ENCODE peak calls at places on chromosomes 11 and 22, in four cellular contexts. K is CD8-positive, alpha-beta T cell; V is IMR-90; W is neural progenitor cell. G is an unnamed sample. For H3K27me3, the result is how much of the 10 kb centered on the place peaks cover.

GRCh38 chr22:25054943-25055511 is 102.5 kb downstream of the KIAA1671 start:
- DNase-seq in K (peak), V (no peak), W (no peak), G (no peak)

GRCh38 chr11:12271826-12272366 is 105.5 kb upstream of the PARVA start:
- DNase-seq in K (no peak), V (no peak), W (no peak), G (no peak)

GRCh38 chr22:29298641-29299040 is 7.8 kb upstream of the GAS2L1 start:
- DNase-seq in K (no peak), V (no peak), W (no peak), G (peak)

GRCh38 chr11:65439331-65440181 is 17.0 kb downstream of the NEAT1 start:
- DNase-seq in K (no peak), V (peak), W (no peak), G (no peak)

GRCh38 chr22:43862074-43862881 is at the start of gene SULT4A1:
- DNase-seq in K (no peak), V (peak), W (peak), G (no peak)

GRCh38 chr22:26527167-26527566 is 14.9 kb upstream of the TFIP11 start:
- DNase-seq in K (no peak), V (no peak), W (no peak), G (no peak)

GRCh38 chr22:19181786-19182471 is 3.4 kb upstream of the SLC25A1 start:
- DNase-seq in K (no peak), V (no peak), W (no peak), G (no peak)

GRCh38 chr22:32325416-32325801 is 32.3 kb upstream of the RFPL3 start:
- DNase-seq in K (peak), V (no peak), W (no peak), G (peak)

GRCh38 chr11:655036-655726 is 18.1 kb downstream of the DRD4 start:
- DNase-seq in K (no peak), V (no peak), W (no peak), G (no peak)

GRCh38 chr22:37098976-37099577 is 10.4 kb downstream of the TMPRSS6 start:
- DNase-seq in K (no peak), V (no peak), W (peak), G (no peak)

GRCh38 chr22:42560781-42561180 is 7.0 kb downstream of the SERHL2 start:
- DNase-seq in K (no peak), V (no peak), W (peak), G (no peak)

GRCh38 chr22:19105867-19106802 is 16.1 kb downstream of the DGCR2 start:
- DNase-seq in K (peak), V (no peak), W (peak), G (no peak)

GRCh38 chr11:109059402-109059801 is 362.6 kb upstream of the C11orf87 start:
- DNase-seq in K (no peak), V (no peak), W (no peak), G (no peak)

GRCh38 chr11:75759832-75760231 is 8.7 kb upstream of the DGAT2 start:
- DNase-seq in K (no peak), V (no peak), W (no peak), G (no peak)

GRCh38 chr11:74487875-74488274 is 5.6 kb downstream of the LIPT2 start:
- DNase-seq in K (no peak), V (no peak), W (peak), G (no peak)

GRCh38 chr22:24952837-24953293 is 349 bp downstream of the KIAA1671 start:
- DNase-seq in K (no peak), V (peak), W (peak), G (no peak)

GRCh38 chr11:110124605-110125004 is 31.4 kb downstream of the ZC3H12C start:
- DNase-seq in K (no peak), V (no peak), W (no peak), G (no peak)

GRCh38 chr11:29432719-29433325 is 584.0 kb downstream of the KCNA4 start:
- DNase-seq in K (no peak), V (peak), W (peak), G (no peak)

GRCh38 chr11:58832246-58832645 is 12.3 kb downstream of the GLYATL2 start:
- DNase-seq in K (no peak), V (no peak), W (no peak), G (no peak)

GRCh38 chr11:124950606-124951330 is 3.2 kb upstream of the CCDC15 start:
- DNase-seq in K (no peak), V (no peak), W (no peak), G (no peak)

GRCh38 chr11:6576471-6577373 is 26.7 kb downstream of the RRP8 start:
- DNase-seq in K (no peak), V (peak), W (no peak), G (no peak)

GRCh38 chr11:61711493-61711892 is 31.3 kb downstream of the DAGLA start:
- DNase-seq in K (no peak), V (no peak), W (no peak), G (no peak)

GRCh38 chr22:41801147-41801819 is 804 bp downstream of the CCDC134 start:
- DNase-seq in K (no peak), V (no peak), W (no peak), G (no peak)

GRCh38 chr11:133929401-133930052 is 27.2 kb downstream of the IGSF9B start:
- DNase-seq in K (no peak), V (no peak), W (no peak), G (no peak)

GRCh38 chr11:59560702-59561469 is 49.5 kb downstream of the OR4D9 start:
- DNase-seq in K (peak), V (peak), W (peak), G (peak)

GRCh38 chr22:42720263-42721044 is at the start of gene A4GALT:
- DNase-seq in K (no peak), V (no peak), W (peak), G (no peak)

GRCh38 chr11:8959546-8960166 is 4.6 kb downstream of the TMEM9B start:
- DNase-seq in K (peak), V (peak), W (peak), G (no peak)

GRCh38 chr11:28739489-28740280 is 631.5 kb downstream of the METTL15 start:
- DNase-seq in K (no peak), V (no peak), W (no peak), G (no peak)

GRCh38 chr11:108551653-108552462 is 41.7 kb downstream of the EXPH5 start:
- DNase-seq in K (no peak), V (peak), W (peak), G (no peak)

GRCh38 chr11:77213029-77213579 is 85.1 kb downstream of the MYO7A start:
- DNase-seq in K (no peak), V (no peak), W (no peak), G (peak)

GRCh38 chr22:36701166-36701713 is 2.3 kb downstream of the CACNG2 start:
- DNase-seq in K (no peak), V (no peak), W (no peak), G (no peak)

GRCh38 chr11:70942593-70942992 is 309.8 kb downstream of the SHANK2 start:
- DNase-seq in K (no peak), V (no peak), W (no peak), G (no peak)

GRCh38 chr11:71199226-71199815 is 53.1 kb downstream of the SHANK2 start:
- DNase-seq in K (no peak), V (no peak), W (no peak), G (no peak)

GRCh38 chr11:64314805-64315561 is 2.4 kb downstream of the TRMT112 start:
- DNase-seq in K (no peak), V (no peak), W (no peak), G (no peak)

GRCh38 chr22:42366815-42367581 is 65.2 kb downstream of the NFAM1 start:
- DNase-seq in K (no peak), V (no peak), W (no peak), G (peak)

DNA sequence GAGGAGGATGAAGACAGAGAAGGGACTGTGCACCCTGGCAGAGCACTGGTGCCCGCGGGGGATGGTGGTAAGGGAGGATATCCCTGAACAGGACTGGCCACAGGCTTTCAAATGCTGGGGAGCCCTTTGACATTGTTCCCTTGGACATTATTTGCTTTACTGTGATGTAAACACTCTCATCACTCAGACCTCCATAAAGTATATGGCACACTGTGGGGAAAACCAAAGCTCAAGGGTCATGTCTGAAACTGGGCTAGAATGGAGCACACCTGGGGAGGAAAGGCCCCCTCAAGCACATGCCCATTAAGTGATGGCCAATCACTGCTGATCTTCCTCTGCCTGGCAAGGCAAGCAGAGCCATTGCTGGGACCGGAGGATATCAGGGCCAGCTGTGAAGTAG is 60.9 kb upstream of the TENM4 start:
- DNase-seq in K (no peak), V (no peak), W (no peak), G (no peak)
- H3K27me3 ChIP-seq in K (under half), V (under half), W (under half), G (under half)

DNA sequence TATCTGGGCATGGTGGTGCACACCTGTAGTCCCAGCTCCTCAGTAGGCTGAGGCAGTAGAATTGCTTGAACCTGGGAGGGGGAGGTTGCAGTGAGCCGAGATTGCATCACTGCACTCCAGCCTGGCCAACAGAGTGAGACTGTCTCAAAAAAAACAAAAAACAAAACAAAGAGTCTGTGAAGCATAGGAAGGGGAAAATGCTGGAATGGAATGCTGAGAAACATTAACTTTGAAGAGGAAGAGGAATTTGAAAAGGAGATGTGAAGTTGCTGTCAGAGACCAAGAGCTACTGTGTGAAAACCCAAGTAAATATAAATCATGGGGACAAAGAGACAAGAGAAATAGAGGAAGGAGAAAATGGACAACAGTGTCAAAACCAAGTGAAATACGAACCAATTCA is 455.1 kb upstream of the ARHGAP42 start:
- DNase-seq in K (no peak), V (no peak), W (no peak), G (no peak)
- TF ChIP-seq CTCF in K (no peak), V (no peak), W (no peak), G (no peak)

GRCh38 chr11:47501095-47501494 is 51.8 kb downstream of the CELF1 start:
- DNase-seq in K (no peak), V (no peak), W (no peak), G (no peak)

GRCh38 chr11:47504910-47505309 is 48.0 kb downstream of the CELF1 start:
- DNase-seq in K (no peak), V (no peak), W (no peak), G (no peak)

GRCh38 chr11:47502767-47503166 is 50.2 kb downstream of the CELF1 start:
- DNase-seq in K (no peak), V (no peak), W (no peak), G (no peak)

GRCh38 chr11:47500121-47500520 is 51.2 kb upstream of the RAPSN start:
- DNase-seq in K (no peak), V (no peak), W (no peak), G (no peak)

DNA sequence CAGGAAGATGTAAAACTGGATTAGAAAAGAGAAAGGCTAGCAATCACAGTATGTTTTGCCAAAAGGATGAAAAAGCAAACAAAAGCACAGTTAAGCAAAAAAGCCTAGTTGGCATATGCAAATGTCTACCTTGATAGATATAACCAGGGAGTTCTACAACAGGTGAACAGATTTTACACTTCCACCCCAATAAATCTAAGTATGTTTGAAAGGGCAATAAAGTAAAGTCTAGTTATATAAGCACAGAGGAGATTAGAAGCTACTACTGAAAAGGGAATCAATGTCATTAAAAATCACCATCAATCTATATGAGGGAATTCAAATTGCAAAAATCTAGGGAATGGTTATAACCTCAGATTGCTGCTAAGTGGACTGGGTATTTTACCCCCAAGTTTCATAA is 49.7 kb downstream of the CELF1 start:
- DNase-seq in K (no peak), V (no peak), W (no peak), G (no peak)
- H3K27ac ChIP-seq in K (no peak), V (no peak), W (no peak), G (no peak)

DNA sequence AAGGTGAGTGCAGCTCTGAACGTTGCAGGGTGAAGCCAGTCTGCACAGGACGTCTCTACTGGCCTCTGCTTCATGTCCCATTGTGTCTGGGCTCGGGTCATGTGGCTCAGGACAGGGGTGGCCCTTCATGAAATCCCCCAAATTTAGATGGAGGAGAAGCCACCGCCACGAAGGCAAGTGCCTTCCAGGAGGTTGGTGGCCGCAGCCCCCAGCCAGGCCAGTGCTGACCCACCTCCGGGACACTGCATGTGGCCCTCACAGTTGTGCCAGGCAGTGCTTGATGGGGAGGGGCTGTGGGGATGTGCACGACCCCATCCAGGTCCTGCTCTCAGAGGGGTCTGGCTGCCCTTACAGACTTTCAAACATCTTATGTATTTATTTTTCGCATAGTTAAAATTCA is 1311.1 kb downstream of the BRD1 start:
- DNase-seq in K (no peak), V (no peak), W (no peak), G (no peak)
- H3K27me3 ChIP-seq in K (under half), V (under half), W (under half), G (under half)

GRCh38 chr11:35717043-35717442 is 54.5 kb downstream of the TRIM44 start:
- DNase-seq in K (no peak), V (no peak), W (peak), G (no peak)
- TF ChIP-seq CTCF in K (no peak), V (no peak), W (peak), G (no peak)

GRCh38 chr11:69429716-69430491 is 51.6 kb upstream of the LINC01488 start:
- DNase-seq in K (no peak), V (no peak), W (no peak), G (peak)

GRCh38 chr11:69425895-69426544 is 55.4 kb upstream of the LINC01488 start:
- DNase-seq in K (no peak), V (no peak), W (no peak), G (no peak)

GRCh38 chr11:69427906-69428880 is 53.3 kb upstream of the LINC01488 start:
- DNase-seq in K (no peak), V (no peak), W (no peak), G (no peak)

GRCh38 chr11:69425444-69425843 is 56.0 kb upstream of the LINC01488 start:
- DNase-seq in K (no peak), V (no peak), W (no peak), G (no peak)

DNA sequence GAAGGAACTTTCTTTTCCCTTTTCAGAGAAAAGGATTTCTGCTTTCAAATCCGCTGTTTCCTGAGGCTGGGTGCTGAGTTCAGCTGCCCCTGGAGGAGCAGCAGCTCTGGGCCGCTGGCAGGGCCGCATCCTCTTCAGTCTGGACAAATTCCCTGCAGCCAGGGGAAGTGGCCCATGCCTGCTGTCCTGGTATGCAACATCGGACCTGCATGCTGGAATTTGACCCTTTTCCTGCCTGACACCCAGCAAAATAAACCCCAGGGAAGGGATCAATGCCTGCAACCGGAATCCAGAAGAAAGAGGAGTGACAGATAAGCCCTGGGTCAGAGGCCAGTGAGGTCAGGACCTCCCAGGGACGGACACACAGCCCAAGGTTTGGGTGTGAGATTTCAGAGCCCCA is 54.1 kb upstream of the LINC01488 start:
- DNase-seq in K (no peak), V (no peak), W (peak), G (peak)
- H3K27ac ChIP-seq in K (no peak), V (no peak), W (no peak), G (no peak)

GRCh38 chr11:2132874-2133480 is 6.2 kb downstream of the IGF2 start:
- DNase-seq in K (no peak), V (no peak), W (no peak), G (peak)
- H3K27me3 ChIP-seq in K (under half), V (under half), W (half or more), G (under half)

GRCh38 chr11:121864660-121865059 is 251.4 kb downstream of the BLID start:
- DNase-seq in K (no peak), V (no peak), W (no peak), G (no peak)
- TF ChIP-seq CTCF in K (no peak), V (no peak), W (no peak), G (peak)

G was measured in right lobe of liver.